ENCODE peak calls at places on chromosome 13, in ten cellular contexts. Q is SHP77 treated with DMSO at 0.1 percent for 48 hours; U is CD4-positive, CD25-positive, alpha-beta regulatory T cell; G is choroid plexus epithelial cell; P is activated B cell treated with CpG ODN at 0.5 μM for 24 hours; C is WTC11; D is stimulated activated CD4-positive, alpha-beta T cell treated with anti-CD3 and anti-CD28 coated beads, TNF-alpha, amount 100 ng/mL, for 4 hours; V is BJ; S is anterior cingulate cortex; A is T-cell. O is an unnamed sample.

GRCh38 chr13:86729206-86729605 is 930.0 kb upstream of the SLITRK6 start:
- DNase-seq in A (no peak), U (no peak), D (no peak), Q (no peak), V (no peak), C (no peak), S (no peak), G (peak; percentile 5), P (no peak), O (no peak)

GRCh38 chr13:41552031-41552430 is 94.7 kb downstream of the RGCC start:
- DNase-seq in D (no peak), P (no peak), C (no peak), G (no peak), Q (no peak), S (no peak), U (no peak), V (no peak), A (no peak), O (no peak)

GRCh38 chr13:32001392-32001768 is 30.2 kb upstream of the FRY start:
- DNase-seq in Q (peak; percentile 30), D (no peak), V (no peak), U (no peak), S (no peak), G (peak; percentile 73), C (peak; percentile 19), P (no peak), A (no peak), O (no peak)

GRCh38 chr13:112956516-112957294 is 12.3 kb upstream of the MCF2L start:
- DNase-seq in P (no peak), G (peak; percentile 23), S (no peak), D (no peak), C (no peak), A (no peak), V (no peak), Q (peak; percentile 87), U (no peak), O (no peak)

GRCh38 chr13:106961219-106961618 is 393.3 kb upstream of the ARGLU1 start:
- DNase-seq in V (no peak), U (no peak), A (no peak), P (no peak), Q (no peak), S (no peak), D (no peak), C (no peak), G (no peak), O (no peak)

GRCh38 chr13:88103824-88104223 is 432.7 kb downstream of the SLITRK5 start:
- DNase-seq in C (no peak), U (no peak), P (no peak), S (no peak), Q (no peak), A (no peak), V (no peak), G (no peak), D (no peak), O (no peak)

GRCh38 chr13:60448907-60449510 is 52.0 kb downstream of the TDRD3 start:
- DNase-seq in U (no peak), Q (no peak), S (no peak), C (no peak), P (no peak), G (peak; percentile 84), D (no peak), A (no peak), V (peak; percentile 11), O (no peak)

GRCh38 chr13:112069063-112069726 is 2.2 kb downstream of the SOX1 start:
- DNase-seq in G (no peak), S (no peak), P (no peak), C (no peak), U (no peak), D (no peak), Q (no peak), V (no peak), A (no peak), O (no peak)

GRCh38 chr13:106318941-106319411 is 216.5 kb downstream of the EFNB2 start:
- DNase-seq in P (no peak), C (no peak), A (no peak), U (no peak), D (no peak), Q (no peak), G (peak; percentile 98), V (peak; percentile 76), S (no peak), O (no peak)

GRCh38 chr13:95260031-95260525 is 41.2 kb downstream of the ABCC4 start:
- DNase-seq in P (no peak), D (no peak), U (no peak), V (no peak), Q (no peak), C (no peak), G (no peak), S (no peak), A (no peak), O (no peak)

GRCh38 chr13:29756506-29756905 is 93.9 kb downstream of the UBL3 start:
- DNase-seq in Q (no peak), P (no peak), G (peak; percentile 47), V (no peak), C (no peak), U (no peak), D (no peak), S (no peak), A (no peak), O (no peak)

GRCh38 chr13:63198076-63198475 is 1782.4 kb upstream of the PCDH20 start:
- DNase-seq in S (no peak), U (no peak), P (no peak), D (no peak), C (no peak), V (peak; percentile 5), G (peak; percentile 67), Q (peak; percentile 88), A (no peak), O (peak; percentile 96)

GRCh38 chr13:96851856-96852255 is 142.4 kb downstream of the OXGR1 start:
- DNase-seq in C (no peak), U (no peak), A (no peak), G (no peak), V (no peak), D (no peak), Q (no peak), P (no peak), S (no peak), O (no peak)

GRCh38 chr13:102089177-102089576 is 312.7 kb downstream of the FGF14 start:
- DNase-seq in A (no peak), G (peak; percentile 58), D (no peak), Q (no peak), U (no peak), C (no peak), S (no peak), V (no peak), P (no peak), O (no peak)

GRCh38 chr13:21020581-21020980 is 40.8 kb downstream of the LATS2 start:
- DNase-seq in S (no peak), G (no peak), C (no peak), A (no peak), Q (no peak), D (no peak), P (no peak), U (no peak), V (no peak), O (no peak)

O was measured in NCI-H1092.